ENCODE peak calls at places on chromosomes 5 and 9, in four cellular contexts. V, K, A and M are unnamed samples. For H3K9me3, the result is how much of the 10 kb centered on the place peaks cover.

GRCh38 chr5:74401566-74402320 is 238.8 kb downstream of the ENC1 start:
- DNase-seq in A (no peak), V (no peak), K (no peak), M (no peak)

GRCh38 chr5:149860801-149861322 is 83.7 kb downstream of the PDE6A start:
- DNase-seq in A (no peak), K (no peak), V (peak), M (no peak)

GRCh38 chr5:169637085-169637855 is at the start of gene DOCK2:
- DNase-seq in K (peak), V (no peak), A (peak), M (no peak)

GRCh38 chr5:10534491-10535236 is 29.2 kb upstream of the ANKRD33B start:
- DNase-seq in A (no peak), V (no peak), K (no peak), M (no peak)

GRCh38 chr9:118721923-118722322 is 647.3 kb downstream of the BRINP1 start:
- DNase-seq in V (no peak), A (no peak), K (no peak), M (no peak)

GRCh38 chr9:135973276-135974219 is 12.4 kb upstream of the UBAC1 start:
- DNase-seq in A (no peak), K (no peak), V (no peak), M (no peak)

GRCh38 chr5:176732306-176732705 is 78.1 kb upstream of the UNC5A start:
- DNase-seq in K (no peak), V (no peak), A (no peak), M (no peak)

GRCh38 chr9:71755869-71756268 is 12.4 kb downstream of the CEMIP2 start:
- DNase-seq in A (no peak), K (no peak), V (no peak), M (no peak)

GRCh38 chr9:35906923-35907699 is 1.1 kb downstream of the HRCT1 start:
- DNase-seq in V (peak), K (no peak), A (no peak), M (peak)

GRCh38 chr5:30832519-30832918 is 361.0 kb upstream of the CDH6 start:
- DNase-seq in K (no peak), V (no peak), A (no peak), M (no peak)

GRCh38 chr5:89282038-89282831 is 399.3 kb upstream of the MEF2C start:
- DNase-seq in V (no peak), K (no peak), A (no peak), M (no peak)

GRCh38 chr5:62547929-62548678 is 30.5 kb upstream of the LRRC70 start:
- DNase-seq in K (no peak), A (no peak), V (no peak), M (no peak)

GRCh38 chr9:83521017-83521810 is 17.0 kb downstream of the FRMD3 start:
- DNase-seq in K (no peak), A (no peak), V (no peak), M (no peak)

GRCh38 chr5:80207832-80208231 is 48.0 kb downstream of the SERINC5 start:
- DNase-seq in V (no peak), A (no peak), K (no peak), M (no peak)

GRCh38 chr5:80210014-80210413 is 45.8 kb downstream of the SERINC5 start:
- DNase-seq in V (no peak), K (no peak), A (no peak), M (no peak)

GRCh38 chr5:80204808-80205614 is 50.8 kb downstream of the SERINC5 start:
- DNase-seq in V (no peak), A (no peak), K (no peak), M (no peak)

GRCh38 chr5:80208337-80208736 is 47.5 kb downstream of the SERINC5 start:
- DNase-seq in V (no peak), K (no peak), A (no peak), M (no peak)

DNA sequence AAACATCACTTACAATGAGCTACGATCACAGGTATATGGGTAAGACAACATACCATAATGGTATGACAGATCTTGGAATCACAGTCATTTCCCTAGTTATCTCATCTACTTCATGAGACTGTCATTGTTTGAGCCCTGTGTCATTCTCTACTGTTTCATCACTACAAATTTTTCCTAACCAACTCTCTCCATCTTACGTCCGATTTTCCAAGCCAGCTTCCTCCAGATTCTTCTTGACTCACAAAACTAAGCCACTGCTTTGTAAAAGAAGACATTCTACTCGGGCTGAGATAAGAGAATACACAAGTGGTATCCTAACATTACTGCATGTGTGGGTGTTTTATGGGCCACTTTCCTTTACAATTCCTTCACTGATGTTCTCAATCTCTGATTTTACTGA is 49.6 kb downstream of the SERINC5 start:
- DNase-seq in V (no peak), A (no peak), K (no peak), M (no peak)
- H3K9me3 ChIP-seq in V (under half), A (under half), K (under half), M (under half)

DNA sequence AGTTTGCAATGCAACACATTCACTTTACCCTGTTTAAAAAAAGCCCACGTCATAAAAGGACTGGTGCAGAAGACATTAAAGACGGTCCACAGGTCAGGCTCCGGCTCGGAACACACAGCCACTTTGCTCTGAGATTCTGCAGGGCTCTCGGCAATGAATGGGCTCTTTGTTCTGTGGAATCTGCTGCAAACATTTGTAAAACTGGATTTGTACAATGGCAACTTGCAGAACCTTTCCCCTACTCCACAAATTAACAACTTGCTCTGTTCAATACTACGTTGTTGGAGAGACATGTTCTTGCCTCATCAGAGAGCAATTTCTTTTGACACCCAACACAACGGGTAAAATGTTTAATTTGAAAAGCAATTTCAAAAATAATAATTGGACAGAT is 13.0 kb upstream of the NR5A1 start:
- DNase-seq in K (no peak), V (no peak), A (no peak), M (no peak)
- H3K27ac ChIP-seq in K (no peak), V (no peak), A (no peak), M (no peak)

GRCh38 chr5:116142495-116142894 is 57.7 kb downstream of the COMMD10 start:
- DNase-seq in V (no peak), A (no peak), K (no peak), M (no peak)
- TF ChIP-seq CTCF in V (no peak), A (no peak), K (no peak), M (no peak)

DNA sequence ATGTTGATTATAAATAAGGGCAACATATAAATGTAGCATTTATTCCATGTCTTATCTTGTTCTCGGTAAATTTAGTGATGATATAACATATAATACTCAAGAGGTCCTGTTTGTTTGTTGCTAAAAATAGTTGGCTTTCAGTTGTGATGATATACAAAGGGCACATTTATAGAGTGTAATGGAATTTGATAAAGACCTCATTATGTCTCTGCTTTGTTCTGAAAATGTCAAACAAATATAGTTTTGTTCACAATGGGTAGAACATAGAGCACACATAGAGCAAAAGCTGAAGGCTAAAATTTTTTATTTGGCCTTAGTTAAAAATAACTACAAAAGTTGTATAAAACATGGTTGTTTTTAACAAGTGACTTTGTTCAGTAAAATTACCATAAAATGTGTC is 477.1 kb upstream of the SMC2 start:
- DNase-seq in A (no peak), V (no peak), K (no peak), M (no peak)
- H3K9me3 ChIP-seq in A (under half), V (under half), K (under half), M (under half)